ENCODE peak calls at places on chromosomes 16 and 17, in four cellular contexts. A is H1, T is H9, O is trophoblast cell. S is an unnamed sample.

GRCh38 chr17:77382356-77382911 is 241.7 kb downstream of the SEC14L1 start:
- DNase-seq in A (no peak), T (peak; percentile 60), O (no peak), S (peak; percentile 36)

GRCh38 chr16:17144431-17144830 is 326.3 kb downstream of the XYLT1 start:
- DNase-seq in A (no peak), T (no peak), O (no peak), S (no peak)

GRCh38 chr17:77502626-77503292 is 362.0 kb downstream of the SEC14L1 start:
- DNase-seq in A (no peak), T (no peak), O (no peak), S (no peak)

GRCh38 chr16:7321661-7322060 is 11.0 kb upstream of the RBFOX1 start:
- DNase-seq in A (no peak), T (peak; percentile 40), O (no peak), S (peak; percentile 79)

GRCh38 chr17:77459018-77459755 is 318.4 kb downstream of the SEC14L1 start:
- DNase-seq in A (no peak), T (no peak), O (no peak), S (no peak)

GRCh38 chr17:1491406-1492248 is 859 bp downstream of the MYO1C start:
- DNase-seq in A (peak; percentile 53), T (no peak), O (peak; percentile 67), S (no peak)

GRCh38 chr17:29049541-29050150 is 6.7 kb downstream of the PIPOX start:
- DNase-seq in A (no peak), T (no peak), O (peak; percentile 98), S (no peak)

GRCh38 chr17:43774304-43775250 is 4.2 kb downstream of the DUSP3 start:
- DNase-seq in A (no peak), T (no peak), O (no peak), S (no peak)

GRCh38 chr17:57523926-57524634 is 221.0 kb downstream of the CCDC182 start:
- DNase-seq in A (no peak), T (no peak), O (no peak), S (no peak)

GRCh38 chr16:84692451-84692850 is 7.3 kb upstream of the USP10 start:
- DNase-seq in A (no peak), T (no peak), O (peak; percentile 97), S (no peak)

GRCh38 chr16:90019543-90020259 is 445 bp upstream of the DBNDD1 start:
- DNase-seq in A (peak; percentile 85), T (peak; percentile 70), O (no peak), S (peak; percentile 75)

GRCh38 chr16:85424260-85425060 is 188.7 kb upstream of the GSE1 start:
- DNase-seq in A (peak; percentile 42), T (no peak), O (peak; percentile 55), S (no peak)

GRCh38 chr17:65659512-65659911 is 98.1 kb upstream of the AXIN2 start:
- DNase-seq in A (no peak), T (no peak), O (no peak), S (no peak)

GRCh38 chr17:40818733-40819527 is 3.5 kb downstream of the KRT10 start:
- DNase-seq in A (peak; percentile 69), T (peak; percentile 90), O (peak; percentile 83), S (peak; percentile 83)

GRCh38 chr17:57915532-57915931 is 39.7 kb downstream of the CUEDC1 start:
- DNase-seq in A (no peak), T (no peak), O (no peak), S (peak; percentile 57)

GRCh38 chr17:9226794-9227135 is 205.5 kb downstream of the NTN1 start:
- DNase-seq in A (peak; percentile 71), T (peak; percentile 89), O (no peak), S (peak; percentile 53)

GRCh38 chr17:7740481-7741001 is 23.0 kb downstream of the DNAH2 start:
- DNase-seq in A (no peak), T (no peak), O (no peak), S (no peak)

GRCh38 chr16:75309156-75309555 is 57.7 kb upstream of the BCAR1 start:
- DNase-seq in A (no peak), T (no peak), O (no peak), S (no peak)

GRCh38 chr17:61399131-61400057 is at the start of gene TBX2:
- DNase-seq in A (peak; percentile 80), T (peak; percentile 92), O (peak; percentile 77), S (peak; percentile 87)

GRCh38 chr17:72915631-72916081 is 176.8 kb downstream of the SLC39A11 start:
- DNase-seq in A (no peak), T (no peak), O (no peak), S (no peak)

GRCh38 chr17:82126479-82127314 is 28.7 kb upstream of the FASN start:
- DNase-seq in A (no peak), T (no peak), O (no peak), S (no peak)

GRCh38 chr16:10982430-10983174 is 38.2 kb downstream of the CLEC16A start:
- DNase-seq in A (no peak), T (no peak), O (no peak), S (no peak)

GRCh38 chr16:27350006-27350405 is 36.2 kb downstream of the IL4R start:
- DNase-seq in A (no peak), T (no peak), O (no peak), S (no peak)
- H2BK5ac ChIP-seq in A (no peak overlapping the region), T (no peak overlapping the region), O (no peak overlapping the region), S (no peak overlapping the region)

GRCh38 chr16:68041783-68042182 is 18.7 kb downstream of the DUS2 start:
- DNase-seq in A (no peak), T (no peak), O (no peak), S (no peak)

GRCh38 chr16:68040506-68041288 is 17.6 kb downstream of the DUS2 start:
- DNase-seq in A (peak; percentile 96), T (peak; percentile 90), O (peak; percentile 87), S (peak; percentile 90)

GRCh38 chr16:68035227-68035626 is 12.1 kb downstream of the DUS2 start:
- DNase-seq in A (no peak), T (no peak), O (no peak), S (no peak)

GRCh38 chr16:68033101-68033500 is 10.0 kb downstream of the DUS2 start:
- DNase-seq in A (no peak), T (no peak), O (no peak), S (no peak)

GRCh38 chr16:68037820-68038597 is 14.9 kb downstream of the DUS2 start:
- DNase-seq in A (no peak), T (no peak), O (no peak), S (no peak)
- H3K79me2 ChIP-seq in A (no peaks in the 10 kb centered on the region), T (no peaks in the 10 kb centered on the region), O (no peaks in the 10 kb centered on the region), S (no peaks in the 10 kb centered on the region)

DNA sequence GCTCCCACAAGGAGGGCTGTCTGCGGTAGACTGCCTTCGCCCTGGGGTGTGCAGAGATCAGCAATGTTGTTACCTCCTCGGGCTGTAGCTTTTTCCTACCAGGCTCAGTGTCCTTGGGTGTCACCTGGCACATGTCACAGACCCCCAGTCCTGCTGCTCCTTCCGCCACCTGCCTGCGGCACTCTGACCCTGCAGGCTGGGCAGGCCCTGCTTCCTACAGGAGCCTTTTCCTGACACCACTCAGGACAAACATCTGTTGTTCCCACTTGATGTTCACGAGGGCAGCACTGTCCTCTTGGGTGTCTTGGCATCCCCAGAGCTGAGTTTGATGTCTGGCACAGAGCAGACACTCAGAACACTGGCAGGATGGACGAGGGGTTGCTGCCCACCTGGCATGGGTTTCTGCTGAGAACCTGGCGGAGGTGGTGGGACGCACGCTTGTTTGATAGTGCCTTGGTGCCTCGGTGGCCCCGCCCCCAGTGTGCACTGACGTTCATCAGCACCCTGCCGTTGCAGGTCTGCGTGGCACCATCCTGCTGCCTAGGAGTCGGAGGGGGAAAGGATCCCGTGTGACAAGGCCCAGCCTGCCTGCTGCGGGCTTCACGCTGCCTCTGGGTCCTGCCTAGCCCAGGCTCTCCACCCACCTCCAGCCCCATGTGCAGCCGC is 26.7 kb upstream of the NUDT16L1 start:
- DNase-seq in A (no peak), T (no peak), O (no peak), S (no peak)
- H2BK5ac ChIP-seq in A (peak overlapping the region; percentile 19), T (no peak overlapping the region), O (no peak overlapping the region), S (no peak overlapping the region)

GRCh38 chr17:6444573-6445335 is 499 bp downstream of the PIMREG start:
- DNase-seq in A (no peak), T (no peak), O (no peak), S (no peak)

GRCh38 chr17:6443692-6444572 is at the start of gene PIMREG:
- DNase-seq in A (peak; percentile 97), T (peak; percentile 100), O (peak; percentile 61), S (peak; percentile 98)

GRCh38 chr17:6449307-6449706 is 5.1 kb downstream of the PIMREG start:
- DNase-seq in A (no peak), T (no peak), O (no peak), S (no peak)

GRCh38 chr17:6448473-6448872 is 4.2 kb downstream of the PIMREG start:
- DNase-seq in A (no peak), T (no peak), O (no peak), S (no peak)

GRCh38 chr17:6446516-6447100 is 2.4 kb downstream of the PIMREG start:
- DNase-seq in A (no peak), T (no peak), O (no peak), S (no peak)
- H3K79me2 ChIP-seq in A (peaks cover 3% of the 10 kb centered on the region), T (no peaks in the 10 kb centered on the region), O (peaks cover 2% of the 10 kb centered on the region), S (peaks cover 3% of the 10 kb centered on the region)

GRCh38 chr17:80751460-80752368 is 207.1 kb downstream of the RPTOR start:
- DNase-seq in A (no peak), T (no peak), O (peak; percentile 15), S (peak; percentile 21)
- H2BK5ac ChIP-seq in A (peak overlapping the region; percentile 49), T (no peak overlapping the region), O (peak overlapping the region; percentile 17), S (no peak overlapping the region)

GRCh38 chr17:37512442-37513070 is 22.9 kb downstream of the DUSP14 start:
- DNase-seq in A (no peak), T (no peak), O (no peak), S (no peak)
- H3K79me2 ChIP-seq in A (no peaks in the 10 kb centered on the region), T (peaks cover 5% of the 10 kb centered on the region), O (peaks cover 3% of the 10 kb centered on the region), S (no peaks in the 10 kb centered on the region)

GRCh38 chr16:750454-750853 is 9.7 kb upstream of the CIAO3 start:
- DNase-seq in A (no peak), T (no peak), O (no peak), S (no peak)

GRCh38 chr16:754208-755097 is 6.1 kb upstream of the MSLN start:
- DNase-seq in A (no peak), T (no peak), O (no peak), S (no peak)

GRCh38 chr16:749010-749409 is 8.2 kb upstream of the CIAO3 start:
- DNase-seq in A (no peak), T (no peak), O (peak; percentile 96), S (no peak)

GRCh38 chr16:752008-752315 is 8.6 kb upstream of the MSLN start:
- DNase-seq in A (no peak), T (no peak), O (no peak), S (no peak)

GRCh38 chr16:751152-752007 is 9.2 kb upstream of the MSLN start:
- DNase-seq in A (no peak), T (no peak), O (no peak), S (no peak)
- H2BK5ac ChIP-seq in A (peak overlapping the region; percentile 35), T (no peak overlapping the region), O (no peak overlapping the region), S (no peak overlapping the region)

GRCh38 chr17:59702304-59702703 is 4.9 kb downstream of the PTRH2 start:
- DNase-seq in A (no peak), T (no peak), O (no peak), S (no peak)
- H3K79me2 ChIP-seq in A (peaks cover 54% of the 10 kb centered on the region), T (peaks cover 53% of the 10 kb centered on the region), O (peaks cover 20% of the 10 kb centered on the region), S (peaks cover 87% of the 10 kb centered on the region)

GRCh38 chr17:45112559-45113423 is 19.5 kb downstream of the PLCD3 start:
- DNase-seq in A (no peak), T (no peak), O (no peak), S (no peak)
- H2BK5ac ChIP-seq in A (peak overlapping the region; percentile 44), T (no peak overlapping the region), O (no peak overlapping the region), S (no peak overlapping the region)